ENCODE peak calls at places on chromosomes 11 and 22, in four cellular contexts. J is BE2C, U is natural killer cell, W is HCT116. X is an unnamed sample.
A peak's percentile ranks its signal among the peaks of the same experiment; 100 is the strongest.

GRCh38 chr11:121448431-121448941 is 3.6 kb upstream of the SORL1 start:
- DNase-seq in W (no peak), U (no peak), J (no peak), X (no peak)

GRCh38 chr11:106398396-106399074 is 321.1 kb downstream of the AASDHPPT start:
- DNase-seq in J (no peak), U (no peak), W (no peak), X (no peak)

GRCh38 chr22:20641919-20642579 is 131.9 kb upstream of the SERPIND1 start:
- DNase-seq in U (no peak), W (no peak), J (no peak), X (no peak)

GRCh38 chr22:37032535-37033460 is 13.3 kb downstream of the MPST start:
- DNase-seq in U (no peak), W (no peak), J (no peak), X (no peak)

GRCh38 chr11:2263724-2264360 is 6.5 kb downstream of the ASCL2 start:
- DNase-seq in J (no peak), U (peak; percentile 13), W (no peak), X (no peak)

GRCh38 chr11:46346886-46347636 is at the start of gene DGKZ:
- DNase-seq in U (peak; percentile 96), W (peak; percentile 35), J (peak; percentile 77), X (peak; percentile 76)

GRCh38 chr22:42425337-42425988 is 6.7 kb downstream of the NFAM1 start:
- DNase-seq in J (no peak), W (no peak), U (no peak), X (no peak)

GRCh38 chr11:64406221-64406946 is 47.4 kb downstream of the RPS6KA4 start:
- DNase-seq in U (no peak), W (no peak), J (peak; percentile 30), X (no peak)

GRCh38 chr11:70233511-70233919 is 30.4 kb downstream of the FADD start:
- DNase-seq in W (peak; percentile 98), U (no peak), J (no peak), X (no peak)

GRCh38 chr22:45073064-45073463 is 63.3 kb upstream of the PHF21B start:
- DNase-seq in W (no peak), J (no peak), U (no peak), X (no peak)

GRCh38 chr11:86489442-86489841 is 114.8 kb downstream of the CCDC81 start:
- DNase-seq in J (no peak), U (no peak), W (no peak), X (no peak)

GRCh38 chr11:30453705-30454104 is 130.8 kb downstream of the ARL14EP start:
- DNase-seq in J (no peak), U (no peak), W (no peak), X (no peak)

GRCh38 chr11:9693801-9694553 is 30.1 kb downstream of the SWAP70 start:
- DNase-seq in J (no peak), U (no peak), W (no peak), X (no peak)
- TF ChIP-seq CTCF in J (no peak), U (no peak), W (no peak), X (no peak)

GRCh38 chr11:75291741-75292140 is 51.2 kb downstream of the TPBGL start:
- DNase-seq in W (no peak), J (no peak), U (no peak), X (no peak)
- TF ChIP-seq CTCF in W (no peak), J (no peak), U (no peak), X (no peak)

DNA sequence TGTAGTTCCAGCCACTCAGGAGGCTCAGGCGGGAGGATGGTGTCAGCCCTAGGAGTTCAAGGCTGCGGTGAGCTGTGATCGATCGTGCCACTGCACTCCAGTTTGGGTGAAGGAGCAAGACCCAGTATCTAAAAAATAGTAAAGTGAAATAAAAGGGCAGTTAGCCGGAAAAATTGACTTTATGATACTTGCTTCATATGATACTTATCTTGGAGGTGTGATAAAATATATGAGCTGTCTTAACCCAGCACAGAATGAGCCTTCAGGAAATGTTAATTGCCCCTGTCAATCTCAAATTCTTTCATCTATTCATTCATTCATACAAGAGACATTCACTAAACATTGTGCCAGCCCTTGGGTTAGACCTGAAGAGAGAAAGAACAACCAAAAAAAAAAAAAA is 454.4 kb downstream of the MIAT start:
- DNase-seq in J (no peak), U (no peak), W (no peak), X (no peak)
- TF ChIP-seq CTCF in J (no peak), U (no peak), W (no peak), X (no peak)

GRCh38 chr11:45104790-45105084 is 41.7 kb upstream of the PRDM11 start:
- DNase-seq in J (no peak), U (no peak), W (no peak), X (no peak)
- TF ChIP-seq CTCF in J (no peak), U (no peak), W (no peak), X (no peak)

GRCh38 chr11:129331871-129332274 is 43.8 kb upstream of the BARX2 start:
- DNase-seq in U (peak; percentile 39), J (peak; percentile 70), W (peak; percentile 79), X (peak; percentile 48)

GRCh38 chr11:129331217-129331616 is 44.4 kb upstream of the BARX2 start:
- DNase-seq in W (no peak), U (no peak), J (no peak), X (no peak)

GRCh38 chr11:129333873-129334272 is 41.8 kb upstream of the BARX2 start:
- DNase-seq in J (no peak), W (no peak), U (no peak), X (no peak)
- TF ChIP-seq CTCF in J (no peak), W (no peak), U (no peak), X (no peak)

DNA sequence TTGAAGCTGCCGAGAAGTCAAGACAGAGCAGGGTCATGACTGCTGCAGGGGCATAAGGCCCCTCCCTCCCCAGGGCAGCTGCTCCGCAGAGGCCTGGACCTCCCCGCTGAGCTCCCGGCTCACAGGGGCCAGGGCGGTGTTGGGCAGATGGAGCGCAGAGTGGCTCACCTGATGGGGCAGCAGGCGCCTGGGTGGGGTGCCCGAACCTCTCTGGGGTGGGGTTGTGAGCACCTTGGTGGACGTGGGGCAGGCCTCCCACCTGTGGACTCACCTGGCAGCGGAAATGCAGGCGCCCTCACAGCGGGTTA is 22.9 kb downstream of the MUC6 start:
- DNase-seq in J (no peak), U (no peak), W (no peak), X (no peak)
- TF ChIP-seq CTCF in J (no peak), U (no peak), W (no peak), X (no peak)

DNA sequence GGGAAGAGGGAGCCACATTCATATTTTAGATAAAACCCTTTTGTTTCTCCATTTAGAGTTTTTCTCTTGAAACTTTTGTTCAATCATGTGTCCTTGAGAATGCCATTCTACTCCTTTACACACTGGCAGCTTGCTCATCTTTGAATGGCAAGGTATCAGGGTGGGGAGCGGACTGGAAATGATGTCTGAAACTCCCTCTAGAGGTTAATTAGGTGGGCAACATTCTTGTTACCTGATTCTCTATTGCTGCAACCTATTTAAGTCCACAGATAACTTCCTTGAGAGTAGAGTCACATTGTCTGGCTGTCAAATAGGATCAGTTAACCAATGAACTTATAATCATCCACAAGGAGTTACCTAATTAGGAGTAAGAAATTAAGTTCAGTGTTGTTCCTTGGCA is 533.6 kb upstream of the API5 start:
- DNase-seq in J (no peak), W (no peak), U (no peak), X (no peak)
- TF ChIP-seq CTCF in J (peak; percentile 31), W (no peak), U (no peak), X (no peak)

X was measured in D721Med.